ENCODE peak calls at places on chromosomes 5 and 9, in nine cellular contexts. R is mammary epithelial cell, T is choroid plexus epithelial cell, C is cardiac fibroblast, F is astrocyte of the spinal cord, Z is PC-3, M is uterus, V is heart right ventricle, J is AG09309. Y is an unnamed sample.

GRCh38 chr5:36079200-36079761 is 12.6 kb upstream of the UGT3A2 start:
- DNase-seq in R (peak; percentile 58), T (peak; percentile 71), C (peak; percentile 71), F (peak; percentile 37), Z (peak; percentile 82), M (no peak), V (no peak), J (no peak), Y (peak; percentile 25)

GRCh38 chr9:93205045-93205768 is 21.3 kb downstream of the WNK2 start:
- DNase-seq in R (no peak), T (peak; percentile 49), C (peak; percentile 68), F (no peak), Z (no peak), M (peak; percentile 62), V (peak; percentile 85), J (no peak), Y (no peak)

GRCh38 chr5:14998494-14998893 is 126.9 kb upstream of the ANKH start:
- DNase-seq in R (no peak), T (no peak), C (no peak), F (no peak), Z (no peak), M (no peak), V (no peak), J (no peak), Y (no peak)

GRCh38 chr5:177099422-177100093 is 12.8 kb downstream of the FGFR4 start:
- DNase-seq in R (no peak), T (no peak), C (no peak), F (no peak), Z (no peak), M (no peak), V (no peak), J (no peak), Y (no peak)

GRCh38 chr5:31770157-31770556 is 131.2 kb downstream of the PDZD2 start:
- DNase-seq in R (no peak), T (no peak), C (no peak), F (no peak), Z (no peak), M (no peak), V (no peak), J (no peak), Y (no peak)

GRCh38 chr5:177537389-177538361 is 16.7 kb downstream of the FAM193B start:
- DNase-seq in R (peak; percentile 67), T (peak; percentile 78), C (peak; percentile 86), F (peak; percentile 67), Z (peak; percentile 51), M (peak; percentile 55), V (peak; percentile 43), J (peak; percentile 83), Y (no peak)

GRCh38 chr5:159593518-159594073 is 263.3 kb upstream of the IL12B start:
- DNase-seq in R (no peak), T (no peak), C (no peak), F (no peak), Z (no peak), M (no peak), V (no peak), J (no peak), Y (no peak)

GRCh38 chr9:77887660-77888059 is 144.0 kb downstream of the GNAQ start:
- DNase-seq in R (no peak), T (no peak), C (no peak), F (no peak), Z (peak; percentile 21), M (no peak), V (no peak), J (no peak), Y (no peak)

GRCh38 chr5:7471710-7472109 is 75.8 kb downstream of the ADCY2 start:
- DNase-seq in R (no peak), T (no peak), C (no peak), F (no peak), Z (no peak), M (no peak), V (no peak), J (no peak), Y (no peak)

GRCh38 chr5:175460126-175460525 is 16.1 kb upstream of the DRD1 start:
- DNase-seq in R (peak; percentile 23), T (peak; percentile 43), C (peak; percentile 20), F (no peak), Z (peak; percentile 59), M (no peak), V (no peak), J (no peak), Y (no peak)

GRCh38 chr5:103849934-103850333 is 287.3 kb upstream of the NUDT12 start:
- DNase-seq in R (peak; percentile 92), T (peak; percentile 94), C (peak; percentile 11), F (peak; percentile 94), Z (peak; percentile 98), M (no peak), V (no peak), J (peak; percentile 38), Y (no peak)

GRCh38 chr5:270340-270739 is 1.1 kb upstream of the PDCD6 start:
- DNase-seq in R (no peak), T (no peak), C (no peak), F (no peak), Z (no peak), M (no peak), V (no peak), J (no peak), Y (no peak)

GRCh38 chr9:81395301-81396054 is 293.9 kb downstream of the TLE1 start:
- DNase-seq in R (no peak), T (peak; percentile 20), C (no peak), F (no peak), Z (no peak), M (no peak), V (no peak), J (no peak), Y (no peak)

GRCh38 chr5:59236996-59237395 is 654.1 kb downstream of the RAB3C start:
- DNase-seq in R (no peak), T (peak; percentile 82), C (no peak), F (peak; percentile 62), Z (peak; percentile 22), M (no peak), V (no peak), J (no peak), Y (no peak)

GRCh38 chr9:37025381-37026084 is 8.5 kb downstream of the PAX5 start:
- DNase-seq in R (no peak), T (no peak), C (no peak), F (no peak), Z (no peak), M (no peak), V (no peak), J (no peak), Y (no peak)
- H3K4me3 ChIP-seq in R (peak overlapping the region; percentile 45), T (no peak overlapping the region), C (no peak overlapping the region), F (no peak overlapping the region), Z (no peak overlapping the region), M (no peak overlapping the region), V (peak overlapping the region; percentile 24), J (peak overlapping the region; percentile 27), Y (peak overlapping the region; percentile 79)

DNA sequence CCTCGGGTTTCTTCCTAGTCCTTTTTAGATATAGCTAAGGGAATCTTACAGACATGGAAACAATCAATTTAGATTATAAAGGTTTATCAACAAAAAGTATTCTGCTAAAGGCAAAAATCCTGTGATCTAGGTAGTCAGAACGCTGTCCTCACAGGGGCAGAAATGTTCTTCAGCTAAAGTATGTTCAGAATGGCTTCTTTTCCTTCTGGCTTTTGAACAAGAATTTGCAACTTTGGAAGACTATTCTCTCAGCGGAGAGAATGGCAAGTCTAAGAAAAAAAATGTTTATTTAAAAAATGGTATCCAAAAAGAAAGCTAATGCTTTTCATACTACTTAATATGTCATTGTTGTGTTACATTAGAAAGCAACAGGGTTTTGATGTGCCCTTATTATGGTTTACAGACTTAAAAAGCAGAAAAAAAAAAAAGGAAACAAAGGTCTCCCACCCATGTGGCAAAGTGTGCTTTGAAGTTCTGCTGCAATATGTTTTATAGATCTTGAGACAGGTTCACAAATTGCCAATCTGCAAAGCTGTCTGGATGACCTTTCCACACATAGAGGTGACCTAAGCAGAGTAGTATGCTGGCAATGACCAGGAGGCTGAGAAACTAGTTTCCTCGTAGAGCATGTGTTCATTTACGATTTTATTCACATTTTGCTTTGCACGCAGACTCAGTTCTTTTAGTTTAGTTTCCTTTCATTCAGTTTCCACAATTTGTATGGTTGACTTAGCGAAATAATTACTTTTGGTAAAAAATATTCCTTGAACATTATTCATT is 45.1 kb upstream of the PJA2 start:
- DNase-seq in R (peak; percentile 40), T (peak; percentile 79), C (peak; percentile 52), F (peak; percentile 57), Z (no peak), M (no peak), V (no peak), J (peak; percentile 62), Y (no peak)
- H3K4me3 ChIP-seq in R (no peak overlapping the region), T (no peak overlapping the region), C (no peak overlapping the region), F (no peak overlapping the region), Z (no peak overlapping the region), M (no peak overlapping the region), V (no peak overlapping the region), J (no peak overlapping the region), Y (no peak overlapping the region)

GRCh38 chr5:147782053-147783028 is at the start of gene JAKMIP2:
- DNase-seq in R (peak; percentile 35), T (peak; percentile 94), C (peak; percentile 64), F (peak; percentile 94), Z (peak; percentile 10), M (peak; percentile 64), V (peak; percentile 73), J (no peak), Y (peak; percentile 15)
- H3K4me3 ChIP-seq in R (no peak within 1 kb of the TSS), T (peak within 1 kb of the TSS; percentile 52), C (no peak within 1 kb of the TSS), F (peak within 1 kb of the TSS; percentile 52), Z (peak within 1 kb of the TSS; percentile 2), M (peak within 1 kb of the TSS; percentile 27), V (no peak within 1 kb of the TSS), J (no peak within 1 kb of the TSS), Y (no peak within 1 kb of the TSS)

DNA sequence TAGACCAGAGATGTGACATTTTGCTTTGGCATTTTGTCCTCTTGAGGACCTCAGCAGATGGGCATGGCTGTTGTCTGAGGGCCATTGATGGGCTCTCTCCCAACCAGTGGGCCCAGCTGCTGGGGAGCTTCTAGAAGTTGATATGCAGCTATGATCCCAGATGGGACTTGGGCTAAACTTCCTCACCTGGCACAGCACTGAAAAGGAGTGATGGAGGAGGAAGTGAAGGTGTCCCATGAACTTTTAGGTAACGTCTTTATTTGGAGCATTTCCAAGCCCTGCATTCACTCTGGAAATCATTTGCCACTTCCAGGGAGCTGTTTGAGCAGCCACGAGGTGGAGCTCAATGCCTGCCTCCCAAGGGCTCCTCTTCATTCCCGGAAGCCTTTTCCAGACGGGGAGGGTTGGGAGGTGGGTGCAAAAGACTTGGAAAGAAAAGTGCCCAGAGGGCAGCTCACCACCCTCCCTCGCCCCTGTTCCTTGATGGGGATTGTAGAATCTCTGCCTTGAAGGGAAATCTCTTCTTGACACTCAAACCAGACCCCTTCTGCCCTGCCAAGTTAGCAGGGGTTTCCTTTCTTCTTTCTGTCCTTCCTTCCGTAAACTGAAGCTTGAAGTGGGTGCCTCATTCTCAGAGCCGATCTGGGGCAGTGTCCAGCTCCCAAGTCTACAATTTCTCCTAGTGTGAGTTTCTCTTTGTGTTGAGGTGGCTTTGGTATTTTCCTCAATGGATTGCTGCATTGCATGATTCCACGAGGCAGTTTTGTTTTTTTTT is 18.1 kb upstream of the NEUROG1 start:
- DNase-seq in R (peak; percentile 49), T (peak; percentile 21), C (peak; percentile 20), F (no peak), Z (peak; percentile 63), M (no peak), V (no peak), J (no peak), Y (no peak)
- H3K4me3 ChIP-seq in R (peak overlapping the region; percentile 25), T (no peak overlapping the region), C (no peak overlapping the region), F (no peak overlapping the region), Z (no peak overlapping the region), M (no peak overlapping the region), V (no peak overlapping the region), J (peak overlapping the region; percentile 26), Y (no peak overlapping the region)

Y was measured in GM12864.